ENCODE peak calls at places on chromosomes 12 and 14, in five cellular contexts. I is neural crest cell; S is naive thymus-derived CD8-positive, alpha-beta T cell; U is smooth muscle cell of the brain vasculature; V is activated effector memory CD4-positive, alpha-beta T cell treated with Interleukin-2 at 50 U/mL for 16 hours. C is an unnamed sample.

GRCh38 chr14:100295376-100296105 is 10.7 kb downstream of the SLC25A29 start:
- DNase-seq in U (no peak), S (no peak), V (no peak), I (no peak), C (no peak)

GRCh38 chr14:25046301-25046943 is 3.5 kb downstream of the STXBP6 start:
- DNase-seq in I (no peak), S (no peak), U (no peak), V (no peak), C (no peak)

GRCh38 chr12:121712462-121713256 is at the start of gene TMEM120B:
- DNase-seq in U (no peak), S (peak), I (peak), V (peak), C (peak)

GRCh38 chr14:88128811-88129210 is 123.9 kb downstream of the GPR65 start:
- DNase-seq in U (no peak), V (no peak), S (no peak), I (no peak), C (no peak)

GRCh38 chr14:36525746-36526099 is 5.7 kb upstream of the NKX2-1 start:
- DNase-seq in S (no peak), U (no peak), V (no peak), I (no peak), C (no peak)

GRCh38 chr12:7433276-7433822 is 10.6 kb downstream of the CD163L1 start:
- DNase-seq in I (no peak), V (no peak), S (no peak), U (no peak), C (no peak)

GRCh38 chr12:124586756-124587155 is 19.3 kb upstream of the NCOR2 start:
- DNase-seq in I (no peak), V (no peak), U (no peak), S (no peak), C (no peak)

GRCh38 chr12:2960432-2960956 is 1.3 kb downstream of the TEAD4 start:
- DNase-seq in S (no peak), V (no peak), U (no peak), I (no peak), C (no peak)

GRCh38 chr12:131033486-131033885 is 79.8 kb downstream of the ADGRD1 start:
- DNase-seq in I (no peak), U (no peak), S (no peak), V (no peak), C (no peak)

GRCh38 chr14:26448181-26448855 is 149.5 kb downstream of the NOVA1 start:
- DNase-seq in S (no peak), U (no peak), I (no peak), V (no peak), C (no peak)

GRCh38 chr14:69363055-69363454 is 35.0 kb downstream of the ERH start:
- DNase-seq in V (no peak), I (peak), U (no peak), S (no peak), C (no peak)

GRCh38 chr12:93361159-93361919 is 16.4 kb upstream of the NUDT4 start:
- DNase-seq in V (no peak), S (no peak), U (no peak), I (no peak), C (no peak)

GRCh38 chr12:90010089-90010488 is 301.5 kb upstream of the ATP2B1 start:
- DNase-seq in I (no peak), S (no peak), U (no peak), V (no peak), C (no peak)

GRCh38 chr14:100731846-100732765 is 5.4 kb downstream of the DLK1 start:
- DNase-seq in I (no peak), U (no peak), V (no peak), S (no peak), C (no peak)

GRCh38 chr14:102209224-102209966 is 69.7 kb downstream of the WDR20 start:
- DNase-seq in S (no peak), V (no peak), I (no peak), U (no peak), C (no peak)

GRCh38 chr14:39912192-39913100 is 480.2 kb upstream of the FBXO33 start:
- DNase-seq in U (no peak), S (no peak), V (no peak), I (no peak), C (no peak)

GRCh38 chr12:100141998-100142850 is 450 bp downstream of the BLTP3B start:
- DNase-seq in I (peak), U (no peak), V (no peak), S (peak), C (peak)

GRCh38 chr14:96135285-96135684 is 69.4 kb upstream of the BDKRB2 start:
- DNase-seq in I (no peak), U (no peak), V (no peak), S (no peak), C (no peak)

GRCh38 chr12:112792306-112792705 is 758 bp downstream of the RPH3A start:
- DNase-seq in U (no peak), S (no peak), I (no peak), V (no peak), C (no peak)

GRCh38 chr12:6132496-6132895 is 8.0 kb upstream of the VWF start:
- DNase-seq in I (no peak), V (no peak), S (no peak), U (no peak), C (no peak)

GRCh38 chr14:97491697-97492096 is 694.5 kb downstream of the VRK1 start:
- DNase-seq in U (no peak), S (no peak), V (no peak), I (no peak), C (no peak)

GRCh38 chr14:101475468-101476257 is 85.6 kb upstream of the DIO3 start:
- DNase-seq in V (no peak), U (no peak), S (no peak), I (no peak), C (no peak)

GRCh38 chr14:97995038-97995437 is 1197.9 kb downstream of the VRK1 start:
- DNase-seq in I (no peak), S (no peak), V (no peak), U (no peak), C (no peak)

GRCh38 chr14:58918066-58918465 is 270.4 kb upstream of the DAAM1 start:
- DNase-seq in U (no peak), I (no peak), S (no peak), V (no peak), C (no peak)

GRCh38 chr12:527729-528128 is 68.0 kb downstream of the B4GALNT3 start:
- DNase-seq in I (no peak), U (no peak), S (no peak), V (no peak), C (no peak)

GRCh38 chr14:55354500-55354899 is 57.1 kb downstream of the ATG14 start:
- DNase-seq in S (peak), U (no peak), V (peak), I (peak), C (no peak)

GRCh38 chr14:36105401-36105800 is 71.1 kb downstream of the PTCSC3 start:
- DNase-seq in U (no peak), V (no peak), I (no peak), S (no peak), C (no peak)

GRCh38 chr12:24778486-24779304 is 170.2 kb downstream of the BCAT1 start:
- DNase-seq in V (no peak), U (peak), I (no peak), S (no peak), C (no peak)

GRCh38 chr12:78430501-78430900 is 434.1 kb upstream of the SYT1 start:
- DNase-seq in V (no peak), S (no peak), U (no peak), I (no peak), C (no peak)

GRCh38 chr14:34363733-34364134 is 98.3 kb downstream of the SPTSSA start:
- DNase-seq in S (no peak), V (no peak), U (no peak), I (no peak), C (no peak)

GRCh38 chr12:124231980-124232653 is 62.8 kb upstream of the RFLNA start:
- DNase-seq in I (no peak), U (no peak), V (no peak), S (no peak), C (no peak)

GRCh38 chr12:47616440-47616839 is 89.4 kb downstream of the RPAP3 start:
- DNase-seq in S (no peak), I (no peak), U (no peak), V (no peak), C (no peak)

GRCh38 chr14:102949801-102950451 is 27.5 kb downstream of the AMN start:
- DNase-seq in I (no peak), U (no peak), S (no peak), V (no peak), C (no peak)

GRCh38 chr12:104722541-104723534 is 235.3 kb downstream of the SLC41A2 start:
- DNase-seq in V (no peak), I (no peak), U (no peak), S (no peak), C (no peak)

GRCh38 chr12:52249041-52249461 is 16.0 kb downstream of the KRT7 start:
- DNase-seq in S (no peak), U (no peak), V (no peak), I (no peak), C (no peak)

GRCh38 chr14:71013551-71014192 is 106.4 kb downstream of the PCNX1 start:
- DNase-seq in S (no peak), I (no peak), U (no peak), V (no peak), C (no peak)

GRCh38 chr14:24143511-24143910 is 2.1 kb upstream of the EMC9 start:
- DNase-seq in S (no peak), U (no peak), I (no peak), V (no peak), C (no peak)

GRCh38 chr12:89439946-89440345 is 84.7 kb downstream of the GALNT4 start:
- DNase-seq in S (no peak), I (no peak), V (no peak), U (no peak), C (no peak)

C was measured in KG1.